ENCODE peak calls at places on chromosomes 5 and 9, in seven cellular contexts. R, U, D, V, Z, B and T are unnamed samples.

GRCh38 chr5:10199700-10200099 is 50.0 kb downstream of the ATPSCKMT start:
- DNase-seq in V (no peak), B (no peak), D (no peak), R (no peak), Z (no peak), U (no peak), T (no peak)

GRCh38 chr5:132981288-132981687 is 17.9 kb upstream of the AFF4 start:
- DNase-seq in B (no peak), U (no peak), V (no peak), D (no peak), Z (no peak), R (no peak), T (no peak)

GRCh38 chr9:127116946-127117345 is 5.5 kb downstream of the ANGPTL2 start:
- DNase-seq in Z (no peak), R (no peak), B (no peak), U (no peak), V (no peak), D (no peak), T (no peak)

GRCh38 chr5:5886812-5887486 is 464.5 kb downstream of the ICE1 start:
- DNase-seq in U (peak; percentile 51), B (peak; percentile 39), Z (peak; percentile 25), V (no peak), D (no peak), R (peak; percentile 61), T (peak; percentile 5)

GRCh38 chr9:109806506-109807115 is 26.6 kb downstream of the PALM2AKAP2 start:
- DNase-seq in B (no peak), D (no peak), U (no peak), V (no peak), Z (no peak), R (no peak), T (no peak)

GRCh38 chr5:66323142-66323890 is 179.2 kb downstream of the SREK1 start:
- DNase-seq in Z (no peak), B (no peak), D (no peak), V (no peak), U (no peak), R (no peak), T (no peak)

GRCh38 chr5:26024774-26025173 is 1013.6 kb downstream of the CDH9 start:
- DNase-seq in D (no peak), R (no peak), Z (no peak), B (peak; percentile 51), U (no peak), V (no peak), T (no peak)

GRCh38 chr5:91150189-91150588 is 232.9 kb downstream of the ARRDC3 start:
- DNase-seq in Z (no peak), U (no peak), D (no peak), B (no peak), R (no peak), V (no peak), T (no peak)

GRCh38 chr5:143828710-143829109 is 16.7 kb downstream of the HMHB1 start:
- DNase-seq in Z (no peak), R (no peak), B (no peak), U (no peak), V (no peak), D (no peak), T (no peak)

GRCh38 chr5:19625562-19625961 is 362.4 kb downstream of the CDH18 start:
- DNase-seq in R (no peak), D (no peak), Z (no peak), U (no peak), V (no peak), B (no peak), T (no peak)

GRCh38 chr5:143217065-143217803 is 186.3 kb downstream of the NR3C1 start:
- DNase-seq in V (no peak), Z (no peak), R (no peak), U (no peak), D (no peak), B (no peak), T (no peak)

GRCh38 chr9:114304416-114305188 is 18.3 kb upstream of the ORM1 start:
- DNase-seq in B (no peak), D (no peak), U (peak; percentile 15), Z (no peak), R (no peak), V (no peak), T (no peak)

GRCh38 chr5:134595458-134595838 is 37.2 kb downstream of the SAR1B start:
- DNase-seq in Z (no peak), U (no peak), D (no peak), R (no peak), B (no peak), V (no peak), T (no peak)

GRCh38 chr9:107246259-107247254 is 36.5 kb upstream of the RAD23B start:
- DNase-seq in V (no peak), Z (no peak), U (no peak), R (no peak), D (no peak), B (no peak), T (no peak)

GRCh38 chr9:131833906-131834305 is 94.0 kb upstream of the RAPGEF1 start:
- DNase-seq in U (no peak), R (no peak), B (no peak), D (no peak), V (no peak), Z (no peak), T (no peak)

GRCh38 chr5:163434410-163434866 is 3.0 kb upstream of the CCNG1 start:
- DNase-seq in V (no peak), B (no peak), U (no peak), Z (no peak), D (no peak), R (no peak), T (peak; percentile 70)

GRCh38 chr9:80679920-80680319 is 1009.4 kb downstream of the TLE1 start:
- DNase-seq in U (no peak), R (no peak), Z (no peak), B (no peak), V (no peak), D (no peak), T (no peak)

GRCh38 chr9:32968101-32969011 is 33.1 kb downstream of the APTX start:
- DNase-seq in Z (peak; percentile 60), U (no peak), R (peak; percentile 46), V (peak; percentile 30), D (no peak), B (peak; percentile 72), T (peak; percentile 71)

GRCh38 chr9:98540476-98540875 is 168.3 kb downstream of the GABBR2 start:
- DNase-seq in R (no peak), Z (no peak), V (no peak), B (no peak), D (no peak), U (no peak), T (no peak)

GRCh38 chr9:14247577-14247976 is 66.4 kb downstream of the NFIB start:
- DNase-seq in B (no peak), U (no peak), R (no peak), V (no peak), Z (no peak), D (no peak), T (no peak)

GRCh38 chr5:157290981-157291711 is 25.2 kb downstream of the CYFIP2 start:
- DNase-seq in Z (no peak), V (no peak), R (no peak), B (no peak), D (no peak), U (no peak), T (no peak)

GRCh38 chr5:35803221-35803651 is 53.5 kb upstream of the IL7R start:
- DNase-seq in Z (no peak), U (no peak), B (peak; percentile 72), D (peak; percentile 34), V (no peak), R (no peak), T (peak; percentile 34)

GRCh38 chr5:61132559-61132958 is 29.7 kb downstream of the SMIM15 start:
- DNase-seq in U (no peak), V (no peak), Z (no peak), R (no peak), B (no peak), D (peak; percentile 15), T (no peak)

GRCh38 chr5:149154629-149155028 is 13.3 kb downstream of the ABLIM3 start:
- DNase-seq in Z (no peak), U (no peak), V (no peak), D (no peak), B (no peak), R (no peak), T (no peak)

GRCh38 chr5:14816999-14817761 is 54.4 kb downstream of the ANKH start:
- DNase-seq in B (no peak), V (no peak), D (peak; percentile 44), Z (no peak), R (no peak), U (no peak), T (no peak)

GRCh38 chr5:73918791-73919221 is 292.8 kb downstream of the ARHGEF28 start:
- DNase-seq in R (no peak), D (no peak), U (no peak), Z (no peak), V (no peak), B (no peak), T (no peak)

GRCh38 chr5:172453986-172454354 is 355 bp downstream of the SH3PXD2B start:
- DNase-seq in R (peak; percentile 61), B (peak; percentile 72), D (no peak), U (no peak), V (no peak), Z (no peak), T (peak; percentile 68)

GRCh38 chr5:73032635-73033034 is 76.8 kb downstream of the FCHO2 start:
- DNase-seq in V (no peak), B (no peak), R (no peak), U (no peak), D (no peak), Z (no peak), T (no peak)

GRCh38 chr9:4339357-4339756 is 39.5 kb upstream of the GLIS3 start:
- DNase-seq in V (peak; percentile 62), R (peak; percentile 58), U (peak; percentile 89), Z (peak; percentile 82), B (peak; percentile 74), D (peak; percentile 58), T (peak; percentile 93)

GRCh38 chr5:55897905-55898304 is 46.7 kb downstream of the IL31RA start:
- DNase-seq in R (no peak), B (no peak), U (no peak), D (no peak), V (no peak), Z (no peak), T (no peak)